ENCODE peak calls at places on chromosomes 16 and 17, in ten cellular contexts. V is mucosa of descending colon, B is AG10803, S is endodermal cell, Z is astrocyte of the spinal cord, D is epithelial cell of esophagus, C is brain microvascular endothelial cell, X is HCT116, L is ovary, P is heart left ventricle. Q is an unnamed sample.

GRCh38 chr17:67033613-67034012 is 10.7 kb upstream of the CACNG1 start:
- DNase-seq in D (no peak), V (no peak), B (no peak), X (no peak), P (no peak), Z (no peak), L (no peak), C (no peak), S (no peak), Q (no peak)

GRCh38 chr16:49750341-49751011 is 105.4 kb downstream of the ZNF423 start:
- DNase-seq in V (no peak), L (no peak), P (no peak), D (no peak), C (no peak), B (no peak), Z (no peak), X (no peak), S (no peak), Q (no peak)

GRCh38 chr17:33389506-33390141 is 96.5 kb upstream of the ASIC2 start:
- DNase-seq in V (no peak), S (peak; percentile 55), L (no peak), X (no peak), C (no peak), Z (no peak), P (no peak), D (no peak), B (peak; percentile 69), Q (peak; percentile 41)

GRCh38 chr16:66972983-66973382 is 11.9 kb downstream of the CES3 start:
- DNase-seq in B (no peak), X (no peak), S (peak; percentile 61), Z (no peak), V (no peak), D (no peak), C (no peak), P (no peak), L (no peak), Q (no peak)

GRCh38 chr17:52143536-52143935 is 15.0 kb downstream of the CA10 start:
- DNase-seq in S (peak; percentile 68), V (no peak), D (no peak), Z (no peak), L (no peak), P (no peak), X (no peak), B (no peak), C (no peak), Q (no peak)

GRCh38 chr16:68450741-68451140 is 2.4 kb upstream of the SMPD3 start:
- DNase-seq in B (peak; percentile 42), L (no peak), P (no peak), X (no peak), V (no peak), C (no peak), D (peak; percentile 28), Z (no peak), S (no peak), Q (no peak)

GRCh38 chr17:64278614-64279013 is 15.6 kb upstream of the TEX2 start:
- DNase-seq in S (peak; percentile 59), X (peak; percentile 16), C (no peak), D (peak; percentile 96), L (no peak), V (no peak), Z (no peak), P (no peak), B (peak; percentile 48), Q (peak; percentile 30)

GRCh38 chr17:29357821-29358232 is 32.3 kb upstream of the TAOK1 start:
- DNase-seq in S (no peak), V (no peak), X (no peak), Z (peak; percentile 17), L (no peak), B (no peak), D (no peak), P (no peak), C (no peak), Q (peak; percentile 32)

GRCh38 chr16:27767971-27768591 is 218.1 kb downstream of the KATNIP start:
- DNase-seq in C (no peak), V (peak; percentile 8), S (no peak), B (no peak), D (no peak), X (no peak), P (no peak), Z (no peak), L (no peak), Q (no peak)

GRCh38 chr16:27771201-27771910 is 221.4 kb downstream of the KATNIP start:
- DNase-seq in V (peak; percentile 15), C (no peak), S (no peak), P (no peak), B (no peak), Z (no peak), L (no peak), X (no peak), D (no peak), Q (no peak)

GRCh38 chr16:27770271-27771196 is 220.6 kb downstream of the KATNIP start:
- DNase-seq in S (no peak), V (peak; percentile 36), P (no peak), L (no peak), D (no peak), Z (no peak), X (no peak), B (no peak), C (no peak), Q (no peak)

GRCh38 chr16:27768651-27769270 is 218.8 kb downstream of the KATNIP start:
- DNase-seq in L (no peak), B (no peak), P (no peak), X (no peak), S (no peak), C (no peak), Z (peak; percentile 29), D (no peak), V (peak; percentile 18), Q (no peak)

GRCh38 chr16:27769561-27770222 is 219.7 kb downstream of the KATNIP start:
- DNase-seq in S (no peak), L (no peak), P (no peak), Z (peak; percentile 94), X (peak; percentile 80), C (peak; percentile 59), V (no peak), D (peak; percentile 58), B (peak; percentile 56), Q (no peak)
- TF ChIP-seq CTCF in S (no peak), L (no peak), P (no peak), Z (no peak), X (no peak), C (no peak), V (no peak), D (no peak), B (no peak), Q (no peak)

GRCh38 chr16:82638095-82638798 is 11.5 kb downstream of the CDH13 start:
- DNase-seq in X (no peak), P (no peak), C (peak; percentile 88), B (peak; percentile 73), L (no peak), Z (peak; percentile 92), S (no peak), V (no peak), D (peak; percentile 43), Q (peak; percentile 85)
- H3K4me3 ChIP-seq in X (no peak overlapping the region), P (no peak overlapping the region), C (no peak overlapping the region), B (no peak overlapping the region), L (no peak overlapping the region), Z (no peak overlapping the region), S (no peak overlapping the region), V (no peak overlapping the region), D (no peak overlapping the region), Q (no peak overlapping the region)

DNA sequence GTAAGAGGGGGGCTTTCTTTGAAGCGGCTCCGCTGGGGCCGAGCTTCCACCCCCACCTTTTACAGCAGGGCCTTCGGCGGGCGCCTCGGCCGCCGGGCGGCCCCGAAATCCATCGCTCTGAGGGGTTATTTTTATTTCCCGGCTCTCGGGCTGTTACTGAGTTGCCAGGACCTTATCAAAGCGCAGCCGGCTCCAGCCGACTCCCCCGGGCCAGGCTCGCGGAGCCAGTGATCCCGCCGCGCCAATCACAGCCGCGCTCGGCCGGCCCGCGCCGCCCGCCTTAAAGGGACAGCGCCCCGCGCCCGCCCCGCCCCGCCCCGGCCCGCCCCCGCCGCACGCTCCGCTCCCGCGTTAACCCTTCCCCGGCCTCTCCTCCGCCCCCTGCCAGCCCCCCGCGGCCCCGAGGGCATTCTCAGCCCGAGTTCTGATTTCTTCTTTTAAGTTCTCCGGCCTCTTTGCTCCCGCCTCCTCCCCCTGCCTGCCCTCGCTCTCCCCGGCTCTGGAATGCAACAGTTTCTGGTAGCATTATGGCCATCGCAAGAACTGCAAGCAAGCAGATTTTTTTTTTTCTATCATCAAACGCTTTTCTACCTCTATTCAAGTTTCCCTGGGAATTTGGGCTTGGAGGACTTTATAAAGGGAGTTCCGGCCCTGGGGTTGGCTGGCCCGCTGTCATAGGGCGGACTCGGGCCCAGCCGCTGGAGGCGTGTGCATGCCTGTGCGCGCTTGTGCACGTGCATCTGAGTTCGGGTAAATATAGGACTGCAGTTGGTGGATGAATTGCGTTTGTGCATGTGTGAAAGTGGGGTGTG is at the start of gene AXIN2:
- DNase-seq in P (peak; percentile 93), S (peak; percentile 99), X (peak; percentile 90), Z (peak; percentile 96), V (peak; percentile 92), L (peak; percentile 93), C (peak; percentile 87), D (peak; percentile 87), B (peak; percentile 90), Q (peak; percentile 89)
- TF ChIP-seq CTCF in P (peak; percentile 2), S (peak; percentile 42), X (no peak), Z (peak; percentile 7), V (no peak), L (peak; percentile 34), C (peak; percentile 40), D (peak; percentile 20), B (peak; percentile 44), Q (peak; percentile 20)

GRCh38 chr17:40092581-40092980 is 7.8 kb downstream of the NR1D1 start:
- DNase-seq in L (peak; percentile 64), P (peak; percentile 29), Z (no peak), B (peak; percentile 68), X (no peak), D (no peak), V (no peak), C (no peak), S (no peak), Q (no peak)

GRCh38 chr17:40094874-40095273 is 5.5 kb downstream of the NR1D1 start:
- DNase-seq in D (no peak), Z (no peak), B (no peak), L (peak; percentile 39), P (peak; percentile 28), C (no peak), X (no peak), V (no peak), S (no peak), Q (no peak)

GRCh38 chr17:40093005-40093579 is 7.3 kb downstream of the NR1D1 start:
- DNase-seq in V (no peak), B (no peak), X (no peak), P (peak; percentile 33), Z (no peak), D (no peak), C (no peak), S (no peak), L (peak; percentile 61), Q (no peak)

GRCh38 chr17:40095356-40095943 is 4.9 kb downstream of the NR1D1 start:
- DNase-seq in B (no peak), V (peak; percentile 76), L (peak; percentile 45), D (no peak), P (peak; percentile 32), X (no peak), S (no peak), Z (no peak), C (no peak), Q (no peak)

DNA sequence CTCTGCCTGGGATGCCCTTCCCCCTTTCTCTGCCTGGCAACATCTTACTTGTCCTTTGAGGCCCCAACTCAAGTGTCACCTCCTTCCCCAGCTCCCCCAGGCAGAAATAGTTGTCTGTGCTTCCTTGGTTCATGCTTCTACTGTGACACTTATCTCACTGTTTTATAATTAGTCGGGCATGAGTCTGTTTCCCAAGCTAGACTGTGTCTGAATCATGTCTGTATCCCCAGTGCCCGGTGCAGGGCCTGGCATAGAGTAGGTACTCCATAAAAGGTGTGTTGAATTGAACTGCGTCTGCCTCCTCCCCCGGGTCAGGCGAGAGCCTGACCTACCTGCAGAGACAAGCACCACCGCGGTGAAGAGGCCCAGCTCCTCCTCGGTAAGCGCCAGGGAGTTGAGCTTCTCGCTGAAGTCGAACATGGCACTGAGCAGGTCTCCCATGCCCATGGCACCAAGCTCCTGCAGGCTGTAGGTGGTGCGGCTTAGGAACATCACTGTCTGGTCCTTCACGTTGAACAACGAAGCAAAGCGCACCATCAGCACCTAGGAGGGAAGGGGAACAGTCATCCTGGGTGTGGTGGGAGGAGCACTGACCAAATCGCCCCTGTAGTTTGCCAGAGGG is 6.7 kb downstream of the NR1D1 start:
- DNase-seq in D (no peak), X (no peak), C (no peak), V (no peak), B (no peak), S (no peak), L (peak; percentile 37), Z (no peak), P (peak; percentile 81), Q (no peak)
- H3K4me3 ChIP-seq in D (no peak overlapping the region), X (no peak overlapping the region), C (no peak overlapping the region), V (no peak overlapping the region), B (no peak overlapping the region), S (no peak overlapping the region), L (no peak overlapping the region), Z (no peak overlapping the region), P (no peak overlapping the region), Q (no peak overlapping the region)